ENCODE peak calls at places on chromosome 18, in five cellular contexts. C is psoas muscle; W is stimulated activated CD4-positive, alpha-beta T cell treated with anti-CD3 and anti-CD28 coated beads, Interleukin-1b, Interleukin-23, amount 100 ng/mL, for 24 hours; S is AG09309; E is activated T-cell treated with anti-CD3 and anti-CD28 coated beads, Interleukin-2, amount 50 U/mL, for 4 hours. R is an unnamed sample.

GRCh38 chr18:57833441-57834101 is 30.5 kb upstream of the ATP8B1 start:
- DNase-seq in S (no peak), E (no peak), C (no peak), W (peak), R (no peak)

GRCh38 chr18:49819768-49820662 is 6.7 kb upstream of the ACAA2 start:
- DNase-seq in S (no peak), C (no peak), E (peak), W (peak), R (no peak)

GRCh38 chr18:56756971-56757370 is 105.8 kb downstream of the WDR7 start:
- DNase-seq in S (no peak), W (no peak), E (no peak), C (no peak), R (no peak)

GRCh38 chr18:54830260-54830659 is 2.0 kb downstream of the RAB27B start:
- DNase-seq in S (no peak), E (no peak), W (no peak), C (no peak), R (no peak)

GRCh38 chr18:36315736-36316135 is 18.2 kb downstream of the FHOD3 start:
- DNase-seq in C (no peak), E (no peak), W (no peak), S (no peak), R (no peak)

GRCh38 chr18:44128365-44128764 is 552.3 kb upstream of the SETBP1 start:
- DNase-seq in C (no peak), E (no peak), S (no peak), W (no peak), R (peak)

GRCh38 chr18:44624052-44624451 is 56.6 kb upstream of the SETBP1 start:
- DNase-seq in E (no peak), C (no peak), W (no peak), S (no peak), R (no peak)

GRCh38 chr18:25075793-25076192 is 276.2 kb downstream of the ZNF521 start:
- DNase-seq in S (no peak), C (no peak), W (no peak), E (no peak), R (no peak)

GRCh38 chr18:46155652-46156051 is 51.5 kb downstream of the HAUS1 start:
- DNase-seq in C (no peak), E (peak), W (no peak), S (peak), R (no peak)

GRCh38 chr18:76568726-76569125 is 73.7 kb upstream of the ZNF516 start:
- DNase-seq in S (no peak), W (no peak), E (no peak), C (no peak), R (no peak)

GRCh38 chr18:68056936-68057335 is 540.4 kb upstream of the DSEL start:
- DNase-seq in C (no peak), S (peak), W (no peak), E (no peak), R (no peak)

GRCh38 chr18:6484659-6485058 is 69.9 kb upstream of the L3MBTL4 start:
- DNase-seq in C (no peak), E (no peak), W (no peak), S (no peak), R (peak)

GRCh38 chr18:69631281-69631680 is 230.6 kb downstream of the DOK6 start:
- DNase-seq in W (no peak), S (no peak), E (no peak), C (no peak), R (no peak)

GRCh38 chr18:56386856-56387255 is 251.5 kb downstream of the TXNL1 start:
- DNase-seq in E (no peak), S (no peak), W (no peak), C (no peak), R (no peak)

GRCh38 chr18:42821492-42821891 is 294.0 kb downstream of the RIT2 start:
- DNase-seq in E (no peak), W (no peak), C (no peak), S (no peak), R (no peak)

GRCh38 chr18:55897101-55897500 is 309.1 kb upstream of the TCF4 start:
- DNase-seq in C (no peak), S (no peak), E (no peak), W (no peak), R (no peak)

GRCh38 chr18:10119991-10120390 is 206.2 kb downstream of the VAPA start:
- DNase-seq in W (no peak), E (no peak), C (no peak), S (no peak), R (no peak)

GRCh38 chr18:23580677-23581367 is 5.5 kb downstream of the NPC1 start:
- DNase-seq in W (no peak), S (peak), C (no peak), E (no peak), R (no peak)

GRCh38 chr18:46071894-46072867 is at the start of gene PSTPIP2:
- DNase-seq in S (no peak), W (peak), E (peak), C (peak), R (no peak)

GRCh38 chr18:37564796-37565137 is 831 bp downstream of the CELF4 start:
- DNase-seq in S (no peak), W (no peak), E (no peak), C (peak), R (peak)

GRCh38 chr18:2108581-2108980 is 462.7 kb downstream of the METTL4 start:
- DNase-seq in W (no peak), S (no peak), C (no peak), E (no peak), R (no peak)

R was measured in COLO829.